ENCODE peak calls at places on chromosomes 16 and 17, in seven cellular contexts. G, Q, H, F, V, M and W are unnamed samples.

GRCh38 chr17:18033442-18034099 is 5.4 kb downstream of the ATPAF2 start:
- DNase-seq in Q (peak), H (peak), F (peak), M (peak), G (peak), V (peak), W (peak)

GRCh38 chr17:51869387-51869786 is 289.1 kb downstream of the CA10 start:
- DNase-seq in G (peak), V (peak), Q (peak), H (peak), F (no peak), M (no peak), W (peak)

GRCh38 chr17:10875984-10876555 is 38.2 kb upstream of the PIRT start:
- DNase-seq in V (peak), M (no peak), H (peak), F (no peak), G (peak), Q (peak), W (peak)

GRCh38 chr16:9115277-9115676 is 23.8 kb downstream of the HAPSTR1 start:
- DNase-seq in H (peak), F (no peak), V (no peak), Q (peak), M (no peak), G (no peak), W (peak)

GRCh38 chr16:20114356-20114755 is 40.7 kb upstream of the GPR139 start:
- DNase-seq in F (no peak), M (no peak), Q (no peak), V (no peak), H (peak), G (no peak), W (peak)

GRCh38 chr17:60141111-60142018 is 8.4 kb upstream of the CA4 start:
- DNase-seq in V (peak), Q (peak), H (peak), G (no peak), F (no peak), M (no peak), W (peak)

GRCh38 chr16:85395207-85395912 is 217.8 kb upstream of the GSE1 start:
- DNase-seq in Q (peak), M (no peak), H (peak), V (peak), G (peak), F (peak), W (peak)

GRCh38 chr17:57607553-57608120 is 137.5 kb downstream of the CCDC182 start:
- DNase-seq in H (peak), Q (no peak), V (no peak), G (no peak), F (no peak), M (no peak), W (peak)

GRCh38 chr17:49962599-49963276 is 6.3 kb upstream of the DLX4 start:
- DNase-seq in Q (no peak), F (no peak), M (no peak), H (no peak), V (no peak), G (no peak), W (no peak)

GRCh38 chr17:31156326-31156725 is 61.5 kb downstream of the NF1 start:
- DNase-seq in H (peak), V (no peak), Q (peak), M (no peak), F (peak), G (peak), W (no peak)

GRCh38 chr17:42459256-42459982 is 741 bp downstream of the ATP6V0A1 start:
- DNase-seq in M (peak), H (peak), V (peak), F (no peak), G (peak), Q (peak), W (peak)

GRCh38 chr17:75498019-75498725 is 17.2 kb downstream of the CASKIN2 start:
- DNase-seq in G (no peak), V (no peak), H (no peak), M (no peak), F (no peak), Q (no peak), W (no peak)

GRCh38 chr17:81336296-81336929 is 41.3 kb upstream of the SLC38A10 start:
- DNase-seq in H (no peak), F (no peak), G (no peak), Q (no peak), V (no peak), M (no peak), W (no peak)

GRCh38 chr17:17126131-17127110 is 79.7 kb downstream of the PLD6 start:
- DNase-seq in H (no peak), M (no peak), F (no peak), G (no peak), Q (no peak), V (no peak), W (no peak)

GRCh38 chr16:1199342-1200013 is 25.6 kb downstream of the TPSG1 start:
- DNase-seq in Q (no peak), M (no peak), V (no peak), F (no peak), H (no peak), G (no peak), W (no peak)

GRCh38 chr17:28406478-28406824 is 439 bp upstream of the SLC46A1 start:
- DNase-seq in H (peak), Q (peak), V (no peak), F (no peak), G (peak), M (no peak), W (no peak)